ENCODE peak calls at places on chromosomes 13 and 19, in seven cellular contexts. K is neural crest cell, O is pancreas, N is endothelial cell, F is mucosa of descending colon, Y is HFFc6, I is DND-41. X is an unnamed sample.

GRCh38 chr19:53927745-53928144 is 18.7 kb downstream of the CACNG7 start:
- DNase-seq in K (peak), O (no peak), N (peak), F (no peak), Y (peak), I (peak), X (peak)

GRCh38 chr13:98751397-98752110 is 918 bp downstream of the SLC15A1 start:
- DNase-seq in K (no peak), O (peak), N (peak), F (no peak), Y (peak), I (no peak), X (no peak)

GRCh38 chr13:74135306-74136088 is 1.3 kb upstream of the KLF12 start:
- DNase-seq in K (peak), O (peak), N (peak), F (peak), Y (peak), I (peak), X (peak)

GRCh38 chr13:30744056-30744684 is 8.8 kb downstream of the ALOX5AP start:
- DNase-seq in K (no peak), O (no peak), N (no peak), F (peak), Y (no peak), I (peak), X (no peak)

GRCh38 chr13:98930014-98930625 is 47.7 kb downstream of the DOCK9 start:
- DNase-seq in K (no peak), O (no peak), N (peak), F (no peak), Y (no peak), I (peak), X (no peak)

GRCh38 chr19:17831419-17831888 is 10.1 kb upstream of the INSL3 start:
- DNase-seq in K (no peak), O (no peak), N (no peak), F (no peak), Y (no peak), I (no peak), X (no peak)

GRCh38 chr19:48907671-48908070 is 7.6 kb downstream of the NUCB1 start:
- DNase-seq in K (no peak), O (no peak), N (no peak), F (peak), Y (no peak), I (no peak), X (no peak)

GRCh38 chr13:32829676-32830091 is 186.5 kb upstream of the KL start:
- DNase-seq in K (no peak), O (no peak), N (no peak), F (no peak), Y (peak), I (no peak), X (no peak)

GRCh38 chr19:55641376-55642152 is 762 bp downstream of the ZNF580 start:
- DNase-seq in K (no peak), O (no peak), N (no peak), F (no peak), Y (no peak), I (peak), X (no peak)

GRCh38 chr19:40609561-40610395 is 8.6 kb downstream of the LTBP4 start:
- DNase-seq in K (peak), O (peak), N (peak), F (peak), Y (peak), I (peak), X (peak)

GRCh38 chr19:58386576-58387337 is at the start of gene RPS5:
- DNase-seq in K (peak), O (peak), N (peak), F (peak), Y (peak), I (peak), X (peak)

GRCh38 chr19:3363841-3364500 is 2.4 kb upstream of the NFIC start:
- DNase-seq in K (no peak), O (no peak), N (no peak), F (no peak), Y (no peak), I (no peak), X (no peak)

GRCh38 chr19:38394488-38394887 is 6.0 kb downstream of the SPRED3 start:
- DNase-seq in K (peak), O (no peak), N (peak), F (peak), Y (no peak), I (no peak), X (no peak)

GRCh38 chr13:92952161-92952560 is 274.4 kb upstream of the GPC6 start:
- DNase-seq in K (no peak), O (no peak), N (no peak), F (no peak), Y (no peak), I (no peak), X (no peak)

GRCh38 chr19:755063-755462 is 4.2 kb downstream of the MISP start:
- DNase-seq in K (no peak), O (no peak), N (no peak), F (peak), Y (no peak), I (no peak), X (no peak)

GRCh38 chr19:6719540-6719861 is 949 bp downstream of the C3 start:
- DNase-seq in K (no peak), O (no peak), N (no peak), F (no peak), Y (no peak), I (no peak), X (no peak)

GRCh38 chr19:39671739-39672363 is 16.1 kb downstream of the LGALS16 start:
- DNase-seq in K (peak), O (peak), N (peak), F (no peak), Y (peak), I (peak), X (no peak)

GRCh38 chr19:35928507-35928906 is 7.7 kb upstream of the LRFN3 start:
- DNase-seq in K (no peak), O (no peak), N (no peak), F (no peak), Y (no peak), I (no peak), X (no peak)

GRCh38 chr19:34359954-34360315 is 5.1 kb upstream of the GPI start:
- DNase-seq in K (no peak), O (no peak), N (no peak), F (no peak), Y (no peak), I (no peak), X (no peak)

GRCh38 chr13:33349996-33350826 is 64.7 kb upstream of the STARD13 start:
- DNase-seq in K (peak), O (peak), N (peak), F (peak), Y (no peak), I (no peak), X (no peak)

GRCh38 chr19:49984491-49984890 is 23.5 kb upstream of the SIGLEC11 start:
- DNase-seq in K (no peak), O (no peak), N (no peak), F (no peak), Y (no peak), I (no peak), X (no peak)

GRCh38 chr13:80251403-80251802 is 89.5 kb downstream of the SPRY2 start:
- DNase-seq in K (no peak), O (no peak), N (no peak), F (no peak), Y (peak), I (no peak), X (peak)

GRCh38 chr19:50759886-50760285 is 10.4 kb upstream of the GPR32 start:
- DNase-seq in K (no peak), O (no peak), N (no peak), F (no peak), Y (peak), I (no peak), X (peak)

GRCh38 chr19:50906217-50906616 is 5.0 kb downstream of the KLK4 start:
- DNase-seq in K (peak), O (peak), N (peak), F (no peak), Y (no peak), I (peak), X (peak)

GRCh38 chr13:30569901-30570576 is 47.7 kb upstream of the USPL1 start:
- DNase-seq in K (no peak), O (no peak), N (no peak), F (no peak), Y (peak), I (no peak), X (peak)

GRCh38 chr13:33526718-33527117 is 241.2 kb upstream of the STARD13 start:
- DNase-seq in K (no peak), O (no peak), N (no peak), F (no peak), Y (no peak), I (no peak), X (no peak)

GRCh38 chr19:1789282-1790020 is 22.6 kb downstream of the ATP8B3 start:
- DNase-seq in K (no peak), O (no peak), N (no peak), F (no peak), Y (no peak), I (no peak), X (no peak)

GRCh38 chr13:24713022-24713421 is 32.8 kb downstream of the ATP12A start:
- DNase-seq in K (no peak), O (peak), N (no peak), F (no peak), Y (no peak), I (no peak), X (no peak)

GRCh38 chr19:29622191-29623070 is 16.3 kb downstream of the POP4 start:
- DNase-seq in K (no peak), O (no peak), N (no peak), F (no peak), Y (no peak), I (peak), X (no peak)

GRCh38 chr13:62653371-62653770 is 1237.7 kb upstream of the PCDH20 start:
- DNase-seq in K (no peak), O (no peak), N (no peak), F (no peak), Y (no peak), I (no peak), X (no peak)

DNA sequence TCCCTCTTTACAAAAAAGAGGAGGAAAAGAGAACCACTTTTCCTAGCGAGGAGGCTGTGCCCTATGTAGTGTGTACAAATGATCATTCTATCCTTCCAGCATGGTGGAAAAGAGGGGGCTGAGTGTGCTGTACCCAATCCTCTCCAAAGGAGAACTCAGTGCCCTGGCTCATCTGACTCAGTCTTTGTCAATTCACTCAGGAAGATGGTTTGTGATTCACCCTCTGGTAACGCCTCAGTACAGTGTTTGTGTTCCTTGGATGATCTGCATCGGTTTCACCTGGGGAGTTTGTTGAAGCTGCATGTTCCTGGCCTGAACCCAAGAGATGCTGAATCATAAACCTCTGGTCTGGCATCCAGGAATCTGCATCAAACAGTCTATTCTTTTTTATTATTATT is 18.3 kb upstream of the ENOX1 start:
- DNase-seq in K (no peak), O (no peak), N (no peak), F (no peak), Y (peak), I (no peak), X (no peak)
- TF ChIP-seq CTCF in K (no peak), O (no peak), N (no peak), F (no peak), Y (no peak), I (no peak), X (no peak)

GRCh38 chr13:23615677-23616076 is 45.5 kb downstream of the TNFRSF19 start:
- DNase-seq in K (no peak), O (no peak), N (no peak), F (no peak), Y (no peak), I (no peak), X (no peak)
- TF ChIP-seq CTCF in K (no peak), O (no peak), N (no peak), F (no peak), Y (no peak), I (no peak), X (no peak)

DNA sequence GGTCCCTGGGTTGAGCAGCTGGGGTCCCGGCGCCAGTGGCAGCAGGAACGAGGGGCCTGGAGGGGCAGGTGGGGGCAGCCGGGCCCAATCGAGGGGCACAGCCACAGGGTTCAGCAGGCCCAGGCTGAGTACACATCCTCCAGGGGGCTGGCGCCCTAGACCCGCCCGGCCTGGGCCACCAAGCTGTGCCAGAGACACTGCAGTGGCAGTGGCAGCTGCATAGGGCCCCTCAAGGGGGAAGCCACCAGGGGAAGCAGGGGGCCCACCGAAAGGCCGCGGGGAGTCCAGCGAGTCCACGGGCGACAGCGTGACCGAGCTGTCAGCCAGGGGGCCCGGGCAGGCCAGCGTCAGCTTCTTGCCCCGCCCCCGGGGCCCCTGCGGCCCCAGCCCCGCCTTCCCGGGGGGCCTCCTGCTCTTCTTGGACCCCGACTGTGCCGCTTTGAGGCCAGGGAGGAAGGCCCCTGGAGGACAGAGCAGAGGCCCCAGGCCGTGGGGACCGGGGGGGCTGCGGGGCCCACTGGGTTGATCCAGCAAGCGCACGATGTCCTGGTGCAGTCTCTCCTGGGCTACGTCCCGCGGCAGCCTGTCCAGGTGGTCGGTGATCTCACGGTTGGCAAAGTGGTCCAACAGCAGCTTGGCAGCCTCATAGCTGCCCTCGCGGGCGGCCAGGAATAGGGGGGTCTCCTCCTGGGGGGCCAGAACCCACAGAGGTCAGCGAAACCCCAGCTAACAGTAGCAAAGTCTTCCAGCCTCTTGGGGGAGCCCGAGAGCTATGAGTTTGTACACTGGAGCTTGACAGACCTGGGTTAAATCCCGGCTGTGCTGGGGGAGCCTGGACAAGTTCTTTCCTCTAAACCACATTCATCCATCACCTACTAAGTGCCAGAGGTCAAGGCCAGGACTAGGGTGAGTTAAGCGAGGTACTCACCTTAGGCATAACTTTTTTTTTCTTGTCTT is 39.5 kb downstream of the NOTCH3 start:
- DNase-seq in K (peak), O (no peak), N (no peak), F (no peak), Y (no peak), I (peak), X (peak)
- TF ChIP-seq CTCF in K (peak), O (no peak), N (no peak), F (no peak), Y (peak), I (peak), X (peak)

GRCh38 chr13:49649963-49650312 is 21.6 kb downstream of the ARL11 start:
- DNase-seq in K (no peak), O (no peak), N (no peak), F (no peak), Y (no peak), I (no peak), X (no peak)

GRCh38 chr13:49653478-49653877 is 25.2 kb downstream of the ARL11 start:
- DNase-seq in K (no peak), O (no peak), N (no peak), F (no peak), Y (no peak), I (no peak), X (no peak)

GRCh38 chr13:49655906-49656305 is 27.6 kb downstream of the ARL11 start:
- DNase-seq in K (no peak), O (no peak), N (no peak), F (no peak), Y (peak), I (no peak), X (no peak)

GRCh38 chr13:49651775-49652690 is 23.7 kb downstream of the ARL11 start:
- DNase-seq in K (no peak), O (no peak), N (no peak), F (no peak), Y (no peak), I (no peak), X (no peak)

GRCh38 chr13:49652691-49653305 is 24.5 kb downstream of the ARL11 start:
- DNase-seq in K (peak), O (peak), N (peak), F (no peak), Y (peak), I (peak), X (peak)
- TF ChIP-seq CTCF in K (peak), O (peak), N (no peak), F (peak), Y (peak), I (peak), X (peak)

GRCh38 chr13:52738719-52739467 is 727 bp downstream of the CNMD start:
- DNase-seq in K (peak), O (no peak), N (peak), F (no peak), Y (no peak), I (no peak), X (peak)
- TF ChIP-seq CTCF in K (peak), O (no peak), N (peak), F (no peak), Y (peak), I (no peak), X (peak)

DNA sequence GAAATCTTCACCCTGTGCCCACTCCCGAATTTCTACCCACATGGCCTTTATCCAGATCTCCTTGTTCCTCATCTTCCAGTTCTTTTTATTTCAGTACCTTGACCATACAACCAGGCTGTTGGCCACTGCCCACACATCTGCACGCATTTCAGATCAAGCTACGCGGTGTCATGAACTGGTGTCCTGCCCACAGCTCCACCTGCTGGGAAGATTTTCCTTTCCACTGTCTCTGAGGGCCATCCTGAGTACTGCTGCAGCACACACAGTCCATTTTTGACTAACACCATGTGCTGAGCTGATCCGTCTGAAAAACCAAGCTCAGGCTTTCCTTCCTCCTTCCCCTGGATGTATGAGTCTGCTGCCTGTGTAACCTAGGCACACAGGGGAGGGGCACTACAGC is 71.8 kb downstream of the WASF3 start:
- DNase-seq in K (no peak), O (no peak), N (no peak), F (no peak), Y (no peak), I (no peak), X (peak)
- TF ChIP-seq CTCF in K (no peak), O (no peak), N (no peak), F (no peak), Y (peak), I (peak), X (peak)

GRCh38 chr19:13153627-13154240 is 3.5 kb downstream of the IER2 start:
- DNase-seq in K (no peak), O (peak), N (peak), F (peak), Y (no peak), I (peak), X (peak)
- TF ChIP-seq CTCF in K (peak), O (peak), N (no peak), F (no peak), Y (peak), I (no peak), X (no peak)